ENCODE peak calls at places on chromosomes 7 and 10, in six cellular contexts. One of them, this sample, is unnamed.

GRCh38 chr10:44713307-44713706 is 197.8 kb upstream of the TMEM72 start:
- DNase-seq in left ventricle myocardium inferior: no peak
- DNase-seq in endothelial cell: no peak
- DNase-seq in mesenteric fat pad: no peak
- DNase-seq in KBM-7: no peak
- DNase-seq in kidney: no peak
- DNase-seq in this sample: no peak

GRCh38 chr7:2711895-2712675 is 24.1 kb downstream of the AMZ1 start:
- DNase-seq in left ventricle myocardium inferior: no peak
- DNase-seq in endothelial cell: no peak
- DNase-seq in mesenteric fat pad: no peak
- DNase-seq in KBM-7: no peak
- DNase-seq in kidney: peak
- DNase-seq in this sample: no peak

GRCh38 chr10:11715815-11716494 is 26.2 kb upstream of the ECHDC3 start:
- DNase-seq in left ventricle myocardium inferior: no peak
- DNase-seq in endothelial cell: no peak
- DNase-seq in mesenteric fat pad: no peak
- DNase-seq in KBM-7: no peak
- DNase-seq in kidney: no peak
- DNase-seq in this sample: no peak

GRCh38 chr7:36181668-36182067 is 28.6 kb downstream of the EEPD1 start:
- DNase-seq in left ventricle myocardium inferior: no peak
- DNase-seq in endothelial cell: no peak
- DNase-seq in mesenteric fat pad: no peak
- DNase-seq in KBM-7: no peak
- DNase-seq in kidney: no peak
- DNase-seq in this sample: no peak

GRCh38 chr10:126090911-126091728 is 194.8 kb downstream of the FANK1 start:
- DNase-seq in left ventricle myocardium inferior: no peak
- DNase-seq in endothelial cell: no peak
- DNase-seq in mesenteric fat pad: no peak
- DNase-seq in KBM-7: no peak
- DNase-seq in kidney: no peak
- DNase-seq in this sample: no peak

GRCh38 chr7:18166002-18166401 is 138.4 kb upstream of the PRPS1L1 start:
- DNase-seq in left ventricle myocardium inferior: no peak
- DNase-seq in endothelial cell: no peak
- DNase-seq in mesenteric fat pad: no peak
- DNase-seq in KBM-7: no peak
- DNase-seq in kidney: no peak
- DNase-seq in this sample: no peak

GRCh38 chr7:151311294-151311864 is 30.2 kb upstream of the NUB1 start:
- DNase-seq in left ventricle myocardium inferior: no peak
- DNase-seq in endothelial cell: peak
- DNase-seq in mesenteric fat pad: peak
- DNase-seq in KBM-7: peak
- DNase-seq in kidney: no peak
- DNase-seq in this sample: no peak

GRCh38 chr7:135768064-135768463 is 19.5 kb upstream of the FAM180A start:
- DNase-seq in left ventricle myocardium inferior: no peak
- DNase-seq in endothelial cell: no peak
- DNase-seq in mesenteric fat pad: no peak
- DNase-seq in KBM-7: no peak
- DNase-seq in kidney: no peak
- DNase-seq in this sample: no peak

GRCh38 chr7:108299251-108300014 is 156.8 kb downstream of the NRCAM start:
- DNase-seq in left ventricle myocardium inferior: no peak
- DNase-seq in endothelial cell: no peak
- DNase-seq in mesenteric fat pad: no peak
- DNase-seq in KBM-7: no peak
- DNase-seq in kidney: no peak
- DNase-seq in this sample: no peak

GRCh38 chr10:79385804-79386531 is 38.7 kb downstream of the PPIF start:
- DNase-seq in left ventricle myocardium inferior: peak
- DNase-seq in endothelial cell: peak
- DNase-seq in mesenteric fat pad: peak
- DNase-seq in KBM-7: no peak
- DNase-seq in kidney: peak
- DNase-seq in this sample: no peak

GRCh38 chr7:29337628-29338116 is 143.1 kb downstream of the CHN2 start:
- DNase-seq in left ventricle myocardium inferior: no peak
- DNase-seq in endothelial cell: no peak
- DNase-seq in mesenteric fat pad: no peak
- DNase-seq in KBM-7: no peak
- DNase-seq in kidney: no peak
- DNase-seq in this sample: peak

GRCh38 chr7:12719141-12719919 is 31.9 kb downstream of the ARL4A start:
- DNase-seq in left ventricle myocardium inferior: no peak
- DNase-seq in endothelial cell: no peak
- DNase-seq in mesenteric fat pad: no peak
- DNase-seq in KBM-7: peak
- DNase-seq in kidney: no peak
- DNase-seq in this sample: no peak

GRCh38 chr7:27901028-27901760 is 161.2 kb downstream of the TAX1BP1 start:
- DNase-seq in left ventricle myocardium inferior: no peak
- DNase-seq in endothelial cell: no peak
- DNase-seq in mesenteric fat pad: no peak
- DNase-seq in KBM-7: peak
- DNase-seq in kidney: no peak
- DNase-seq in this sample: peak

GRCh38 chr7:151017370-151017952 is 6.8 kb downstream of the ATG9B start:
- DNase-seq in left ventricle myocardium inferior: no peak
- DNase-seq in endothelial cell: no peak
- DNase-seq in mesenteric fat pad: no peak
- DNase-seq in KBM-7: no peak
- DNase-seq in kidney: no peak
- DNase-seq in this sample: no peak

GRCh38 chr10:116978906-116979305 is 26.1 kb downstream of the SHTN1 start:
- DNase-seq in left ventricle myocardium inferior: no peak
- DNase-seq in endothelial cell: no peak
- DNase-seq in mesenteric fat pad: no peak
- DNase-seq in KBM-7: no peak
- DNase-seq in kidney: no peak
- DNase-seq in this sample: no peak

GRCh38 chr10:94803307-94803706 is 40.8 kb downstream of the CYP2C19 start:
- DNase-seq in left ventricle myocardium inferior: no peak
- DNase-seq in endothelial cell: no peak
- DNase-seq in mesenteric fat pad: no peak
- DNase-seq in KBM-7: no peak
- DNase-seq in kidney: no peak
- DNase-seq in this sample: no peak

GRCh38 chr7:17320102-17320497 is 21.6 kb downstream of the AHR start:
- DNase-seq in left ventricle myocardium inferior: no peak
- DNase-seq in endothelial cell: no peak
- DNase-seq in mesenteric fat pad: no peak
- DNase-seq in KBM-7: no peak
- DNase-seq in kidney: no peak
- DNase-seq in this sample: no peak

GRCh38 chr7:128164061-128164954 is 76.8 kb upstream of the LEP start:
- DNase-seq in left ventricle myocardium inferior: no peak
- DNase-seq in endothelial cell: no peak
- DNase-seq in mesenteric fat pad: peak
- DNase-seq in KBM-7: no peak
- DNase-seq in kidney: peak
- DNase-seq in this sample: no peak

GRCh38 chr7:24741691-24742639 is 15.3 kb downstream of the GSDME start:
- DNase-seq in left ventricle myocardium inferior: no peak
- DNase-seq in endothelial cell: no peak
- DNase-seq in mesenteric fat pad: no peak
- DNase-seq in KBM-7: no peak
- DNase-seq in kidney: no peak
- DNase-seq in this sample: no peak

GRCh38 chr10:69088801-69089501 is 1.0 kb downstream of the SRGN start:
- DNase-seq in left ventricle myocardium inferior: no peak
- DNase-seq in endothelial cell: no peak
- DNase-seq in mesenteric fat pad: no peak
- DNase-seq in KBM-7: peak
- DNase-seq in kidney: no peak
- DNase-seq in this sample: peak

GRCh38 chr10:97096327-97097153 is 89.2 kb downstream of the SLIT1 start:
- DNase-seq in left ventricle myocardium inferior: peak
- DNase-seq in endothelial cell: no peak
- DNase-seq in mesenteric fat pad: no peak
- DNase-seq in KBM-7: no peak
- DNase-seq in kidney: no peak
- DNase-seq in this sample: no peak

GRCh38 chr10:27742195-27742925 is 3.3 kb downstream of the MKX start:
- DNase-seq in left ventricle myocardium inferior: peak
- DNase-seq in endothelial cell: peak
- DNase-seq in mesenteric fat pad: peak
- DNase-seq in KBM-7: peak
- DNase-seq in kidney: peak
- DNase-seq in this sample: peak

GRCh38 chr7:130363156-130363847 is 17.0 kb upstream of the CPA1 start:
- DNase-seq in left ventricle myocardium inferior: no peak
- DNase-seq in endothelial cell: no peak
- DNase-seq in mesenteric fat pad: no peak
- DNase-seq in KBM-7: no peak
- DNase-seq in kidney: no peak
- DNase-seq in this sample: no peak

GRCh38 chr10:88386878-88387773 is 196.0 kb downstream of the RNLS start:
- DNase-seq in left ventricle myocardium inferior: no peak
- DNase-seq in endothelial cell: no peak
- DNase-seq in mesenteric fat pad: no peak
- DNase-seq in KBM-7: peak
- DNase-seq in kidney: no peak
- DNase-seq in this sample: peak

GRCh38 chr7:80721880-80722595 is 83.6 kb downstream of the CD36 start:
- DNase-seq in left ventricle myocardium inferior: no peak
- DNase-seq in endothelial cell: no peak
- DNase-seq in mesenteric fat pad: no peak
- DNase-seq in KBM-7: no peak
- DNase-seq in kidney: no peak
- DNase-seq in this sample: no peak

GRCh38 chr7:19984231-19984632 is 210.8 kb upstream of the TMEM196 start:
- DNase-seq in left ventricle myocardium inferior: no peak
- DNase-seq in endothelial cell: peak
- DNase-seq in mesenteric fat pad: no peak
- DNase-seq in KBM-7: no peak
- DNase-seq in kidney: peak
- DNase-seq in this sample: peak

This sample was measured in Jurkat, Clone E6-1.